ENCODE peak calls at places on chromosomes 1 and 21, in eight cellular contexts. Q, X, S, L, R, H, M and K are unnamed samples.

GRCh38 chr1:113675299-113675698 is 84.0 kb downstream of the PHTF1 start:
- DNase-seq in H (no peak), L (peak; percentile 25), R (no peak), X (no peak), S (no peak), Q (peak; percentile 20), M (peak; percentile 50), K (no peak)

GRCh38 chr1:203325004-203325417 is 19.7 kb downstream of the BTG2 start:
- DNase-seq in S (no peak), R (no peak), L (peak; percentile 86), Q (no peak), H (peak; percentile 28), X (no peak), M (no peak), K (peak; percentile 60)

GRCh38 chr21:34736116-34736870 is 67.5 kb downstream of the CLIC6 start:
- DNase-seq in Q (no peak), M (peak; percentile 30), L (peak; percentile 52), S (no peak), R (no peak), X (no peak), H (no peak), K (no peak)

GRCh38 chr21:37045139-37045538 is 27.7 kb downstream of the PIGP start:
- DNase-seq in X (no peak), M (no peak), S (no peak), Q (no peak), R (no peak), H (no peak), L (no peak), K (no peak)

GRCh38 chr1:159071970-159072582 is 4.5 kb downstream of the AIM2 start:
- DNase-seq in X (no peak), M (peak; percentile 83), H (no peak), R (no peak), Q (peak; percentile 90), S (peak; percentile 30), L (peak; percentile 65), K (no peak)

GRCh38 chr21:26100573-26100972 is 70.0 kb downstream of the APP start:
- DNase-seq in R (no peak), S (no peak), X (no peak), L (no peak), M (no peak), Q (no peak), H (no peak), K (no peak)

GRCh38 chr1:204162498-204163074 is 3.6 kb downstream of the REN start:
- DNase-seq in H (peak; percentile 84), L (peak; percentile 32), M (peak; percentile 54), X (peak; percentile 55), S (peak; percentile 58), Q (peak; percentile 71), R (peak; percentile 30), K (peak; percentile 85)

GRCh38 chr1:106944721-106945120 is 111.8 kb upstream of the PRMT6 start:
- DNase-seq in R (no peak), M (peak; percentile 66), H (no peak), S (no peak), Q (peak; percentile 67), L (no peak), X (no peak), K (no peak)

GRCh38 chr1:244948416-244948815 is 84.1 kb upstream of the HNRNPU start:
- DNase-seq in X (no peak), L (no peak), H (no peak), Q (no peak), S (no peak), R (no peak), M (no peak), K (no peak)

GRCh38 chr1:205812271-205812877 is 624 bp downstream of the SLC41A1 start:
- DNase-seq in H (no peak), Q (peak; percentile 16), X (no peak), S (no peak), L (peak; percentile 22), R (no peak), M (peak; percentile 14), K (peak; percentile 42)

GRCh38 chr1:37731312-37732019 is 33.5 kb downstream of the EPHA10 start:
- DNase-seq in S (no peak), X (no peak), L (no peak), Q (no peak), H (no peak), M (no peak), R (no peak), K (no peak)

GRCh38 chr1:92211166-92211565 is 6.5 kb upstream of the C1orf146 start:
- DNase-seq in M (peak; percentile 66), S (no peak), L (peak; percentile 87), R (no peak), X (peak; percentile 28), Q (peak; percentile 89), H (no peak), K (no peak)

GRCh38 chr1:150537732-150538684 is 11.2 kb upstream of the ADAMTSL4 start:
- DNase-seq in H (no peak), Q (peak; percentile 94), R (no peak), X (peak; percentile 49), L (peak; percentile 92), S (no peak), M (peak; percentile 65), K (no peak)

GRCh38 chr1:111454859-111455641 is 5.8 kb downstream of the ATP5PB start:
- DNase-seq in R (no peak), H (no peak), L (no peak), X (no peak), S (no peak), Q (peak; percentile 35), M (peak; percentile 36), K (no peak)

GRCh38 chr1:9448132-9449105 is 90.8 kb upstream of the SLC25A33 start:
- DNase-seq in M (no peak), S (no peak), R (peak; percentile 56), L (peak; percentile 59), Q (peak; percentile 33), X (no peak), H (no peak), K (no peak)

GRCh38 chr1:97243973-97244560 is 522.5 kb downstream of the PTBP2 start:
- DNase-seq in Q (peak; percentile 58), X (no peak), R (no peak), L (peak; percentile 25), M (peak; percentile 50), S (no peak), H (no peak), K (no peak)

DNA sequence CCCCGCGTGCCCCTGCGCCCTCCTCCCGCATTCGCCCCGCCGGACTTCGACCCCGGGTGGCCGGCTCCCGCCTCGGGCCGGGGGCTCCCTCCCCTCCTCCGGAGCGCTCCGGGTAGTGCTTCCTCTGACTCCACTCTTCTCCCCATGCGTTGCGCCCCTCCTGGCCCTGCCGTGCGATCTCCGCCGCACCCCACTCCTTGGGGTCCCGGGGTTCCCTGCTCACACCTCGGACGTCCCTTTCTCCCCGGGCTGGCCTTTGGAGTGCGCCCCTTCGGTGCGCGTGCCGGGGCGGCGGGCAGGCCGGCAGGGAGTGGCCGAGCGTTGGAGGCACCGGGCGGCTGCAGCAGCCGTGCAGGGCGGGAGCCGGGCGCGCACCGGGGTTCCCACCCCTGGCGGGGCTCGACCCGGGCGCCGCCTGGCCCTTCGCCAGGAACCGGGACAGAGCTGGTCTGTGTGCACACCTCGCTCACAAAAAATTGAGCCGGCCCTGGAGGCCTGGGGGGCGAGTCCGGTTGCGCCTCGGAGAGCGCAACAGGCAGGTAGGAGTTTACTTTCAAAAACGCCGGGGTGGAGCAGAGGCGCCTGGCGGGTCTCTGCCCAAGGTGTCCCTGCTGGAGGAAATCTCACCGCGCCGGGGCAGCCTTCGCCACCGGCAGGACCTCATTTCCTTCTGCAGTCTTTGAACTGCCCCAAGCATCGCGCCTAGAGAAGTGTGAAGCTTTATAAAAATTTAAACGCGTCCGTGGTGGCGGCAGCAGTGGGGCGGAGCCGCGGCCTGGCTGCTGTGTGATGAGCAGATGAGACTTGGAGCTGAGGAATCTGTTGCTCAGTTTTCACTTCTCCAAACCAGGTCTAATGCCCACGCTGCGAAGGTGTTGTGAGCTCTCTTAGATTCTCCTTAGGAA is 650 bp downstream of the VANGL1 start:
- DNase-seq in H (peak; percentile 62), X (peak; percentile 37), Q (peak; percentile 48), M (peak; percentile 33), S (no peak), R (no peak), L (peak; percentile 58), K (peak; percentile 27)
- TF ChIP-seq CTCF in H (peak; percentile 33), X (peak; percentile 52), Q (peak; percentile 25), M (no peak), S (peak; percentile 6), R (no peak), L (no peak), K (no peak)

GRCh38 chr21:45289655-45290515 is 2.2 kb upstream of the POFUT2 start:
- DNase-seq in X (no peak), S (no peak), R (no peak), M (peak; percentile 38), H (no peak), Q (peak; percentile 66), L (peak; percentile 20), K (peak; percentile 27)
- TF ChIP-seq CTCF in X (no peak), S (no peak), R (no peak), M (peak; percentile 28), H (no peak), Q (peak; percentile 68), L (peak; percentile 38), K (peak; percentile 47)

GRCh38 chr1:236774926-236775325 is 20.2 kb upstream of the MTR start:
- DNase-seq in Q (peak; percentile 57), M (peak; percentile 42), L (peak; percentile 19), S (no peak), R (no peak), H (peak; percentile 42), X (no peak), K (no peak)
- TF ChIP-seq CTCF in Q (peak; percentile 57), M (peak; percentile 38), L (peak; percentile 45), S (peak; percentile 73), R (peak; percentile 15), H (peak; percentile 68), X (peak; percentile 23), K (peak; percentile 61)

GRCh38 chr21:39311164-39311563 is 2.3 kb downstream of the BRWD1 start:
- DNase-seq in R (no peak), S (no peak), M (no peak), L (no peak), X (no peak), Q (no peak), H (no peak), K (no peak)
- TF ChIP-seq CTCF in R (no peak), S (no peak), M (no peak), L (no peak), X (no peak), Q (no peak), H (no peak), K (no peak)

GRCh38 chr1:241990040-241990439 is 8.9 kb downstream of the MAP1LC3C start:
- DNase-seq in L (peak; percentile 96), X (no peak), M (peak; percentile 99), R (peak; percentile 64), Q (peak; percentile 79), H (peak; percentile 64), S (no peak), K (peak; percentile 95)

GRCh38 chr1:241985787-241986186 is 13.1 kb downstream of the MAP1LC3C start:
- DNase-seq in L (peak; percentile 34), R (no peak), Q (peak; percentile 71), H (peak; percentile 41), X (no peak), S (no peak), M (peak; percentile 68), K (peak; percentile 57)
- TF ChIP-seq CTCF in L (peak; percentile 65), R (no peak), Q (peak; percentile 78), H (peak; percentile 49), X (peak; percentile 63), S (peak; percentile 82), M (peak; percentile 76), K (peak; percentile 77)

GRCh38 chr1:54794401-54795099 is 6.6 kb downstream of the TTC22 start:
- DNase-seq in H (peak; percentile 27), R (no peak), S (no peak), X (peak; percentile 22), L (no peak), Q (peak; percentile 46), M (peak; percentile 55), K (no peak)
- TF ChIP-seq CTCF in H (no peak), R (no peak), S (no peak), X (no peak), L (no peak), Q (no peak), M (no peak), K (no peak)